ENCODE peak calls at places on chromosomes 16 and 17, in nine cellular contexts. L is ascending aorta, K is A549, S is IMR-90, W is kidney, G is cardiac muscle cell, A is heart left ventricle, B is mammary epithelial cell, C is tibial artery. X is an unnamed sample.

GRCh38 chr17:9928601-9929341 is 23.7 kb upstream of the RCVRN start:
- DNase-seq in S (peak), C (no peak), K (peak), W (peak), B (no peak), A (peak), L (no peak), G (peak), X (peak)

GRCh38 chr17:71975998-71976649 is 144.7 kb upstream of the SOX9 start:
- DNase-seq in B (peak), A (peak), W (peak), L (peak), S (peak), K (peak), C (peak), G (peak), X (no peak)

GRCh38 chr16:674968-675883 is at the start of gene RHBDL1:
- DNase-seq in L (no peak), B (no peak), C (no peak), A (no peak), W (no peak), G (peak), S (peak), K (no peak), X (peak)

GRCh38 chr16:78094998-78095397 is 4.5 kb upstream of the WWOX start:
- DNase-seq in G (no peak), C (no peak), K (no peak), W (no peak), L (no peak), A (no peak), B (no peak), S (no peak), X (no peak)

GRCh38 chr16:23367564-23367963 is 65.5 kb downstream of the SCNN1B start:
- DNase-seq in G (no peak), C (no peak), B (no peak), A (no peak), K (no peak), S (no peak), W (no peak), L (no peak), X (no peak)

GRCh38 chr17:17921192-17922082 is 50.8 kb downstream of the TOM1L2 start:
- DNase-seq in W (no peak), K (peak), B (peak), G (peak), A (no peak), C (no peak), L (no peak), S (peak), X (peak)

GRCh38 chr16:66003196-66003595 is 363.3 kb upstream of the CDH5 start:
- DNase-seq in K (no peak), C (no peak), L (no peak), W (no peak), S (peak), B (no peak), A (no peak), G (no peak), X (no peak)

GRCh38 chr16:21175397-21175796 is 16.9 kb downstream of the LDAF1 start:
- DNase-seq in S (no peak), C (no peak), W (no peak), L (no peak), A (no peak), B (no peak), G (no peak), K (no peak), X (no peak)

GRCh38 chr17:31497994-31498826 is 106.7 kb downstream of the RAB11FIP4 start:
- DNase-seq in W (peak), G (no peak), C (no peak), S (no peak), L (no peak), B (no peak), A (peak), K (no peak), X (no peak)

GRCh38 chr17:70138309-70138865 is 30.9 kb upstream of the KCNJ2 start:
- DNase-seq in S (no peak), K (no peak), C (no peak), L (no peak), A (no peak), B (no peak), W (no peak), G (no peak), X (no peak)

GRCh38 chr17:76398523-76399174 is 14.2 kb downstream of the SPHK1 start:
- DNase-seq in G (no peak), K (no peak), A (no peak), C (no peak), B (no peak), W (no peak), L (no peak), S (no peak), X (no peak)

GRCh38 chr17:59620518-59621259 is 994 bp downstream of the CLTC start:
- DNase-seq in A (peak), B (peak), C (peak), W (peak), L (peak), G (peak), K (peak), S (no peak), X (peak)

GRCh38 chr17:33218657-33219298 is 74.3 kb downstream of the ASIC2 start:
- DNase-seq in G (no peak), S (peak), K (no peak), W (no peak), A (no peak), B (no peak), L (no peak), C (no peak), X (no peak)

GRCh38 chr17:50465635-50466034 is 3.0 kb downstream of the CHAD start:
- DNase-seq in L (no peak), C (no peak), A (no peak), S (no peak), G (no peak), K (no peak), W (no peak), B (no peak), X (no peak)

GRCh38 chr16:83675136-83675535 is 132.6 kb upstream of the HSBP1 start:
- DNase-seq in S (peak), A (no peak), C (no peak), B (no peak), G (peak), L (no peak), W (no peak), K (no peak), X (peak)

GRCh38 chr16:80900593-80900954 is 96.2 kb upstream of the CDYL2 start:
- DNase-seq in S (no peak), W (no peak), C (no peak), L (no peak), B (no peak), G (no peak), A (no peak), K (no peak), X (no peak)

GRCh38 chr16:69395859-69396186 is 10.0 kb upstream of the TERF2 start:
- DNase-seq in W (no peak), S (no peak), K (no peak), L (no peak), B (no peak), C (no peak), G (no peak), A (no peak), X (no peak)

GRCh38 chr16:69393898-69394849 is 8.4 kb upstream of the TERF2 start:
- DNase-seq in K (no peak), B (no peak), G (no peak), S (peak), W (no peak), L (no peak), C (no peak), A (no peak), X (no peak)

GRCh38 chr16:69399361-69399760 is 13.6 kb upstream of the TERF2 start:
- DNase-seq in B (no peak), G (peak), K (no peak), C (no peak), L (no peak), A (no peak), S (peak), W (no peak), X (no peak)

GRCh38 chr16:69396187-69397061 is 10.6 kb upstream of the TERF2 start:
- DNase-seq in G (peak), S (peak), B (peak), A (no peak), K (peak), W (no peak), C (peak), L (peak), X (peak)

GRCh38 chr16:69397821-69398521 is 12.2 kb upstream of the TERF2 start:
- DNase-seq in B (peak), L (peak), C (no peak), G (peak), K (peak), W (no peak), A (no peak), S (peak), X (peak)
- H3K4me3 ChIP-seq in B (no peak), L (no peak), C (no peak), G (no peak), K (peak), W (peak), A (no peak), S (no peak), X (no peak)

GRCh38 chr16:1859650-1860049 is 12.3 kb downstream of the MEIOB start:
- DNase-seq in A (no peak), B (no peak), S (no peak), G (no peak), K (no peak), C (no peak), W (no peak), L (no peak), X (no peak)

GRCh38 chr16:1861730-1862129 is 10.2 kb downstream of the MEIOB start:
- DNase-seq in B (no peak), A (no peak), S (no peak), L (no peak), W (no peak), K (no peak), C (no peak), G (no peak), X (no peak)

GRCh38 chr16:1858189-1858588 is 13.8 kb downstream of the MEIOB start:
- DNase-seq in W (no peak), L (no peak), S (no peak), C (no peak), A (no peak), K (no peak), B (no peak), G (no peak), X (no peak)

GRCh38 chr16:1862394-1862793 is 9.6 kb downstream of the MEIOB start:
- DNase-seq in C (no peak), K (no peak), B (no peak), W (no peak), G (no peak), L (no peak), S (no peak), A (no peak), X (no peak)

DNA sequence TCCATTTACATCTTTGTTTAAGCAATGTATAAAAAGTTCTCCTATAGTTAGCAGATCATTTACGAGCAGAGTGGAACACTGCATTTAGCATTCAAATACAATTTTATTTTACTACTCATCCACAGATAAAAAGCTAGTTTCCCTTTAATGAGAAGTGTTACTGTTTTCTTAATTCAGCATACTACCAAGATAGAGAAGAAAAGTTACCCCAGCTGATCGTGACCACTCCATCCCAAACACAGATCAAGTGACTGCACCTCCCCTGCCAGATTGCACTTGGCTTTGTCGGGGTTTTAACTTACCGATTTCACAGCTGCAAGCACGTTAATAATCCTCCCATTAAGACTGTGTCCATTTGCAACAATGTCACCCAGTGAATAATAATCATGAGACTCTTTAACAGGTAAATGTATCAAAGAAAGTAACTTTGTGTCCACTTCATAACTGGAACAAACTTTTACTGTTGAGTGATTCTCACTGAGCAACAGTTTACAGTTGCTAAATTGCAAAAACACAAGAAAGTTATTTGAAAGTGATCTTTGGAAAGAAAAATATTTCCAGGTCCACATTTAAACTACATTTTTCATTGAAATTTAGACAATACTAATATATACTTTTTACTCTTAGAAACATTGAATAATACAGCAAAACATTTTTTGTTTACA is 14.4 kb downstream of the MEIOB start:
- DNase-seq in C (no peak), S (no peak), L (no peak), K (no peak), B (no peak), G (no peak), A (no peak), W (no peak), X (no peak)
- TF ChIP-seq CTCF in C (no peak), S (no peak), L (no peak), K (no peak), B (no peak), G (no peak), A (no peak), W (no peak), X (no peak)

GRCh38 chr17:48582750-48583069 is 4.6 kb upstream of the HOXB4 start:
- DNase-seq in C (no peak), K (no peak), W (no peak), G (no peak), L (no peak), S (no peak), B (peak), A (no peak), X (no peak)

GRCh38 chr17:48578616-48579560 is 738 bp upstream of the HOXB4 start:
- DNase-seq in C (no peak), S (peak), W (peak), G (no peak), L (no peak), A (no peak), K (no peak), B (peak), X (no peak)

GRCh38 chr17:48577946-48578615 is at the start of gene HOXB4:
- DNase-seq in C (no peak), L (peak), A (peak), K (no peak), W (peak), B (peak), S (peak), G (no peak), X (peak)

GRCh38 chr17:48577330-48577945 is 712 bp downstream of the HOXB4 start:
- DNase-seq in S (peak), C (no peak), W (peak), B (peak), L (no peak), A (no peak), K (no peak), G (no peak), X (no peak)

DNA sequence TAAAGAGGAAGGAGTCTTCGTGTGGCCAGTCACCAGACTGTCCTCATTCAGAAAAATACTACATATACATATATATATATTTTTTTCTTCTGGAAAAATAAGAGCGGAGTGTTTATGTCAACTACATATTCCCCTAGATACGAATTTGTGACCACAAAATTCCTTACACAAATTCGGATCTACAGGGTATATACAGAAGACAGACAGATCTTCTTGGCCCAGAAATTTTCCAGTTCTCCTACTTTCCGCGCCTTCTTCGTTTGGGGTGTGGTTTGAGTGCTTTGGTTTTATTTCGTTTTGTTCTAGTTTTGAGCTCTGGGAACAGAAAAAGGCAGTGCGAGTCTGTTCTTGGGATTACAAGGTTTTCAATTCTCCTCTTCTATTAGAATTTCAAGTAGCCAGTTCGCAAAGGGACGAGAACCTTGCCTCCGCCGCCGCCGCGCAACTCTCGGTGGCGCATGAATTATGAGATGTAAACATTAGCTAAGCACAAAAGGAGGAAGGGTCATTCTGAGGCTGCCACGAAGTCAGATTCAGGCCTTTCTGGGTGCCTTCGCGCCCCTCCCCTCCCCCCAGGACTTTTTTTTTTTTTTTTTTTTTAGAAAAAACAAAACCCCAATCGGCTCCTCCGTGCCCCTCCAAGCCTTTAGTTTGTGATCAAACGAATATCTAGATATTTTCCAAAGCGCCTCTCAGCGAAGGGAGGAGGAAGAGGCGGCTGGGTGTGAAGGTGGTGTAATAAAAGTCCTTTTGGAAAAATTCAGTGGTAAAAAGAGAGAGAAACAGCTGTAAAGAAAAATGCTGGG is 1.8 kb upstream of the HOXB4 start:
- DNase-seq in W (no peak), C (no peak), G (no peak), B (peak), A (no peak), S (peak), L (no peak), K (no peak), X (no peak)
- H3K27ac ChIP-seq in W (peak), C (no peak), G (no peak), B (no peak), A (no peak), S (peak), L (peak), K (no peak), X (no peak)

DNA sequence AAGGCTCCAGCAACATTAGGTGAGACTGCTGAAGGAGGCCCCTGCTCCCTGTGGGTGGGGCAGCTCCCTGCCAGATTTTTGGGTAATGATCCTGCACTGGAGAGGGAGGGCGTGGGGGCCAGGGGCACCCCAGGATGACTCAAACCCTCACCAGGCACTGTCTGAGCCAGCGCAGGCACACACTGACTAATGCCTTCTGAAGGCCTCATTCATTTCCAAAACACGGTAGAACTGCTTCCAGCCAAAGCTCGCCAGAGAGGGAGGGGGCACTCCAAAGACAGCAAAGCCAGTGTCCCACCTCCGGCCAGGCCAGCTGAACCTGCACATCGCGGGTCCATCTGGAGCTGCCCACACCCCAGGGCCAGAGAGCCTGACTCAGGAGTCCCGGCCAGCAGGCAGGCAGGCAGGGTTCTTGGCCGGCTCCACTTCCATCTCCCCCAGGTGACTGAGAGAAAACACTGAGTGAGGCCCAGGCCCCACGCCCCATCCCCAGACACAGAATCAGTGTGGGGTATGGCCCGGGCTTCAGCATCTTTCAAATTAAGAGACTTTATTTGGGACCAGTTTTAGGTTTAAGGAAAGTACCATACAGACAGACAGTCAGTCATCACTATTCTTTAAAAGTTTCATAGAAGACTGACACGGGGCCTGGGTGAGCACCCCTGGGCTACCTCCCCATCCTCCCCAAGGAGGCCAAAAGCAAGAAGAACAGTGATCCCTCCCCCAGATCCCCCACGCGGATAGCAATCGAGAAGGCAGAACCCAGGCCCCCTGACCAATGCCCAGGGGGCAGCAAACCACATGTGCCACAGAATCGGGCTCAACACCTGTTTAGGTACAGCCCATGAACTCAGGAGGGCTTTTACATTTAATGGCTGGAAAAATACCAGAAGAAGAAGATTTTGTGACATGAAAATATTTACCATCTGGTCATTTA is 2.3 kb downstream of the PIEZO1 start:
- DNase-seq in W (no peak), A (no peak), B (peak), L (peak), C (no peak), S (peak), K (no peak), G (peak), X (no peak)
- H3K4me3 ChIP-seq in W (peak), A (peak), B (peak), L (no peak), C (peak), S (peak), K (peak), G (no peak), X (no peak)

GRCh38 chr17:36534881-36535668 is at the start of gene PIGW:
- DNase-seq in S (peak), C (peak), B (peak), W (peak), K (peak), L (peak), A (peak), G (peak), X (peak)
- TF ChIP-seq CTCF in S (no peak), C (peak), B (no peak), W (no peak), K (no peak), L (no peak), A (no peak), G (peak), X (no peak)

GRCh38 chr16:85555549-85556455 is 57.3 kb upstream of the GSE1 start:
- DNase-seq in L (no peak), C (no peak), W (no peak), B (peak), A (no peak), G (peak), S (no peak), K (peak), X (peak)
- H3K27ac ChIP-seq in L (peak), C (peak), W (peak), B (peak), A (peak), G (peak), S (peak), K (peak), X (peak)

DNA sequence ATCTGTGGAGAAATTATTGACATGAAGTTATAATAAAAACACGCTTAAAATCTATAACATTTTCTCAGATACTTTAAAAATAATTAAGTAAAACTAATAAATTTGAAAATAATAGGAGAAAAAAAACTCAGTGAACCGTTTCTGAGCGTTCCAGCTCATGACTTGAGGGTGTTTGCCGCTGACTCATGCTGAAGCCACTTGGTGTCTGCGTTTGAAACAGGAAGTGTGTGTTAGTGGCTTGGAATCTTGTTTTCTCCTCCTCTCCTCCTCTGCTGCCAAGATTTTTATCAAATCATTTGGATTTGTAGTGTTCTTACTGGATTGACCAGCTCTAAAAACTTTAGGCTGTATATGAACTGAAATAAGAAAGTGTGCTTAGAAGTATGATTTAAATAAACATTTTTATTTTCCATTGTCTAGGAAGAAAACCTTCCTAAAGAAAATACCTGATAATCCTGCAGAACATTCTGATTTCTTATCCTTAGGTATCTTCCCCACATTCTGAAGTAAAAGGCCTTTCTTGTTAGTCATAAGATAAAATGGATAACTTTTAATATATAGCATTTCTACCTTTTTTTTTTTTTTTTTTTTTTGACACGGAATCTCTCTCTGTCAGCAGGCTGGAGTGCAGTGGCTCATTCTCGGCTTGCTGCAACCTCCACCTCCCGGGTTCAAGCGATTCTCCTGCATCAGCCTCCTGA is 30.8 kb downstream of the USP10 start:
- DNase-seq in W (no peak), B (peak), G (peak), S (peak), K (peak), C (peak), L (peak), A (no peak), X (no peak)
- H3K4me3 ChIP-seq in W (no peak), B (no peak), G (no peak), S (no peak), K (peak), C (peak), L (no peak), A (peak), X (no peak)

X was measured in WERI-Rb-1.